ENCODE peak calls at places on chromosomes 13 and 19, in six cellular contexts. D is lower lobe of right lung, A is left lung, Y is endodermal cell, M is sigmoid colon, H is psoas muscle. B is an unnamed sample. For H3K9me3, the result is how much of the 10 kb centered on the place peaks cover.

GRCh38 chr19:45767410-45767880 is 1.6 kb downstream of the SIX5 start:
- DNase-seq in D (peak), A (peak), Y (peak), M (peak), H (peak), B (no peak)

GRCh38 chr13:60572855-60573254 is 175.8 kb downstream of the TDRD3 start:
- DNase-seq in D (no peak), A (no peak), Y (peak), M (no peak), H (no peak), B (no peak)

GRCh38 chr13:94656766-94657165 is 55.1 kb downstream of the GPR180 start:
- DNase-seq in D (no peak), A (no peak), Y (no peak), M (no peak), H (no peak), B (no peak)

GRCh38 chr19:55345818-55346724 is 6.4 kb downstream of the KMT5C start:
- DNase-seq in D (peak), A (no peak), Y (peak), M (no peak), H (peak), B (no peak)

GRCh38 chr13:38648912-38649311 is 38.0 kb upstream of the FREM2 start:
- DNase-seq in D (no peak), A (no peak), Y (no peak), M (no peak), H (no peak), B (no peak)

GRCh38 chr19:45569619-45570421 is 14.8 kb downstream of the OPA3 start:
- DNase-seq in D (peak), A (peak), Y (peak), M (no peak), H (peak), B (peak)

GRCh38 chr19:38213911-38214625 is 10.0 kb downstream of the DPF1 start:
- DNase-seq in D (no peak), A (no peak), Y (no peak), M (no peak), H (no peak), B (peak)

GRCh38 chr19:2887391-2887914 is 13.3 kb upstream of the ZNF57 start:
- DNase-seq in D (no peak), A (no peak), Y (peak), M (no peak), H (no peak), B (no peak)

GRCh38 chr13:48506092-48506701 is 26.7 kb downstream of the RCBTB2 start:
- DNase-seq in D (no peak), A (no peak), Y (no peak), M (no peak), H (no peak), B (no peak)

GRCh38 chr13:79946556-79946955 is 394.4 kb downstream of the SPRY2 start:
- DNase-seq in D (no peak), A (no peak), Y (no peak), M (no peak), H (no peak), B (no peak)

GRCh38 chr19:29324717-29325116 is 111.8 kb upstream of the UQCRFS1 start:
- DNase-seq in D (no peak), A (no peak), Y (no peak), M (peak), H (no peak), B (no peak)

GRCh38 chr19:37926255-37926654 is 19.2 kb downstream of the SIPA1L3 start:
- DNase-seq in D (no peak), A (no peak), Y (no peak), M (no peak), H (no peak), B (no peak)

GRCh38 chr19:47699360-47699917 is 13.8 kb upstream of the EHD2 start:
- DNase-seq in D (peak), A (no peak), Y (peak), M (no peak), H (no peak), B (no peak)

GRCh38 chr19:44808463-44809371 is at the start of gene BCAM:
- DNase-seq in D (peak), A (peak), Y (peak), M (peak), H (peak), B (no peak)

GRCh38 chr19:30215248-30215647 is 156.9 kb upstream of the ZNF536 start:
- DNase-seq in D (no peak), A (no peak), Y (no peak), M (no peak), H (no peak), B (no peak)

GRCh38 chr13:102870677-102871415 is 25.0 kb downstream of the ERCC5 start:
- DNase-seq in D (peak), A (peak), Y (peak), M (no peak), H (peak), B (peak)

GRCh38 chr13:109844396-109844795 is 58.0 kb upstream of the IRS2 start:
- DNase-seq in D (no peak), A (peak), Y (no peak), M (peak), H (no peak), B (no peak)

GRCh38 chr19:19491321-19492025 is 23.9 kb downstream of the TSSK6 start:
- DNase-seq in D (no peak), A (no peak), Y (no peak), M (no peak), H (peak), B (no peak)

GRCh38 chr19:7564866-7565265 is 29.3 kb downstream of the PNPLA6 start:
- DNase-seq in D (no peak), A (no peak), Y (no peak), M (no peak), H (no peak), B (no peak)

GRCh38 chr19:39390460-39390758 is 497 bp downstream of the PAF1 start:
- DNase-seq in D (no peak), A (no peak), Y (no peak), M (peak), H (no peak), B (peak)

GRCh38 chr13:44989941-44990340 is 603 bp downstream of the GPALPP1 start:
- DNase-seq in D (no peak), A (no peak), Y (peak), M (no peak), H (no peak), B (no peak)

GRCh38 chr19:1651548-1652394 is 644 bp downstream of the TCF3 start:
- DNase-seq in D (peak), A (no peak), Y (no peak), M (peak), H (peak), B (peak)

GRCh38 chr13:50650936-50651638 is 192.4 kb downstream of the DLEU7 start:
- DNase-seq in D (no peak), A (no peak), Y (no peak), M (no peak), H (no peak), B (no peak)

GRCh38 chr13:49869514-49869913 is 66.6 kb downstream of the SPRYD7 start:
- DNase-seq in D (no peak), A (no peak), Y (peak), M (no peak), H (no peak), B (no peak)

GRCh38 chr19:40416918-40417713 is 3.9 kb upstream of the PRX start:
- DNase-seq in D (peak), A (no peak), Y (peak), M (peak), H (peak), B (no peak)

GRCh38 chr13:31639443-31640163 is 99.7 kb upstream of the RXFP2 start:
- DNase-seq in D (no peak), A (no peak), Y (no peak), M (no peak), H (no peak), B (no peak)

GRCh38 chr13:29844441-29844840 is 6.0 kb downstream of the UBL3 start:
- DNase-seq in D (no peak), A (no peak), Y (no peak), M (no peak), H (no peak), B (no peak)

GRCh38 chr19:1863638-1864479 is 480 bp upstream of the KLF16 start:
- DNase-seq in D (peak), A (peak), Y (peak), M (peak), H (peak), B (peak)

GRCh38 chr19:50567882-50568281 is 353 bp downstream of the LRRC4B start:
- DNase-seq in D (no peak), A (no peak), Y (no peak), M (no peak), H (no peak), B (no peak)
- H3K4me3 ChIP-seq in D (no peak), A (no peak), Y (no peak), M (no peak), H (peak), B (no peak)

DNA sequence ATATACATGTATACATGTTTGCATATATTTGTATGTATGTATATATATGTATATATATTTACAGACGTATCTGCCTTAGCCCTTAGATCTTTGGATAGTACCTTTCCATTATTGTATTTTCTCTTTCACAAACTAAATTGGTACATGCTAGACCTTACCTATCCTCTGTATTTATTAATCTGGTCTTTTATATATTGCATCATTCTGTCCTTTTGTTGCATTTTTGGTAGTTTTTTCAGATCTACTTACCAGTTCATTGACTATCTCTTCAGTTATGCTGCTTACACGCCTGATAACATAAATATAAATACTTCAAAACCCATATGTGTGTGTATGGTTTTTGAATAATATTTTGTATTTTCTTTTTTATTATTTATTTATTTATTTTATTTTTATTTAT is 11.7 kb downstream of the ZNF613 start:
- DNase-seq in D (no peak), A (no peak), Y (no peak), M (no peak), H (no peak), B (no peak)
- H3K9me3 ChIP-seq in D (half or more), A (under half), Y (half or more), M (under half), H (half or more), B (half or more)

GRCh38 chr19:4013886-4014540 is 6.5 kb downstream of the PIAS4 start:
- DNase-seq in D (no peak), A (no peak), Y (no peak), M (peak), H (no peak), B (no peak)

GRCh38 chr19:4016903-4017638 is 9.5 kb downstream of the PIAS4 start:
- DNase-seq in D (no peak), A (no peak), Y (no peak), M (no peak), H (no peak), B (no peak)

GRCh38 chr19:4014541-4015491 is 7.3 kb downstream of the PIAS4 start:
- DNase-seq in D (no peak), A (no peak), Y (peak), M (peak), H (peak), B (peak)

GRCh38 chr19:4016486-4016885 is 8.9 kb downstream of the PIAS4 start:
- DNase-seq in D (no peak), A (no peak), Y (no peak), M (no peak), H (no peak), B (no peak)

GRCh38 chr19:4015705-4016402 is 8.3 kb downstream of the PIAS4 start:
- DNase-seq in D (no peak), A (no peak), Y (no peak), M (peak), H (peak), B (no peak)
- H3K4me3 ChIP-seq in D (peak), A (no peak), Y (no peak), M (no peak), H (peak), B (no peak)

DNA sequence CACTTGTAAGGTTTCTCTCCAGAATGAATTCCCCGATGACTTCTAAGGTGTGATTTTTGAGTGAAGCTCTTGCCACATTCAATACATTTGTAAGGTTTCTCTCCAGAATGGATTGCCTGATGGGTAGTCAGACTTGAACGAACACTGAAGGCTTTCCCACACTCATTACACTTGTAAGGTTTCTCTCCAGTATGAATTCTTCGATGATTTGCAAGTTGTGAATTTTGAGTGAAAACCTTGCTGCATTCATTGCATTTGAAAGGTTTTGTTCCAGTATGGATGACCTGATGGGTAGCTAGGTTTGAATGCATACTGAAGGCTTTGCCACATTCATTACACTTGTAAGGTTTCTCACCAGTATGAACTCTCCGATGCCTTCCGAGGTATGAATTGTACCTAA is 24.3 kb downstream of the ERVV-2 start:
- DNase-seq in D (no peak), A (no peak), Y (no peak), M (no peak), H (no peak), B (no peak)
- H3K9me3 ChIP-seq in D (half or more), A (under half), Y (half or more), M (under half), H (half or more), B (under half)

DNA sequence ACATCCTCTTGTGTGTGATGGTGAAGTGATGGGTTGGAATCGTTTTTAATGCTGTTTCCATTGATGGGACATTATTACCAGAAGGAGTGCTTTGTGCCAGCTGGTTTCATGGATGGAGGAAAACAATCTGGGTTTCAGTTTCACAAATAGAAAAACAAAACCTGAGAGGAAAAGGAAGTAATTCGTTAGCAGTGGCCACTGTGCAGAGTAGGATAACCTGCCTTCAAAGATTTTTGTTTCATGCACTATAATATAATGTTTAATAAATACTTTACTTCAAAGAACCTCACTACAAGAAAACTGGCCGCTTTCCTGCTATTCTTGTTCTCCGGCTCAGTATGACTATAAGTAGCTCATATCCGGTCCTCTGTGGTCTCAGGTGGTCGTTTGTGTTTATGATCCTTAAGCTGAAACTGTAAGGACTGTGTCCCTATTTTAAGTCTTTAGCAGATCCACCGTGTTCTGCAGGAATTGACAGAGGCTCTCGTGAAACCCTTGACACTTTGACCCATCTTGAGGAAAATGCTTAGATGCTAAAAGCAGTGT is 104.7 kb downstream of the GGACT start:
- DNase-seq in D (no peak), A (no peak), Y (no peak), M (no peak), H (no peak), B (no peak)
- H3K4me3 ChIP-seq in D (no peak), A (no peak), Y (no peak), M (no peak), H (no peak), B (no peak)

GRCh38 chr19:57559404-57560025 is at the start of gene ZNF550:
- DNase-seq in D (peak), A (peak), Y (peak), M (peak), H (peak), B (peak)

GRCh38 chr19:57566396-57567256 is 7.0 kb upstream of the ZNF550 start:
- DNase-seq in D (no peak), A (no peak), Y (peak), M (no peak), H (no peak), B (no peak)

GRCh38 chr19:57559008-57559403 is 657 bp downstream of the ZNF550 start:
- DNase-seq in D (peak), A (peak), Y (peak), M (no peak), H (no peak), B (no peak)

GRCh38 chr19:57560049-57560491 is 407 bp upstream of the ZNF550 start:
- DNase-seq in D (peak), A (no peak), Y (no peak), M (no peak), H (peak), B (no peak)

DNA sequence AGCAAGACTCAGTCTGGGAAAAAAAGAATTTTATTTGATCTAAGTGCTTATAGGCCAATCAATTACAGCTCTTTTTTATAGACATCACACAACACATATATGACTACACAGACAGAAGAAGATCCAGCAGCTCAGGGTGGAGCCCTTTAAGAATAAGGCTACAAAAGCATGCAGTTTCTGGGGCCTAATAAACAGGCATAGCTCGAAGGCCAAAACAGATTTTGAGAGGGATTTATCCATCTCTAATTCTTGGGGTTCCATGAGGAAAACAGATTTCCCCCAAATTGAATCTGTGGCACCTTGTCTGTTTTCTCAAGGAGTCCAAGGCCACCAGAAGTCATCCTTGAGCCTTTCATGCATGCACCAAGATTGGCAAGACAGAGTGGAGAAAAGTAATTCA is 3.9 kb upstream of the ZNF550 start:
- DNase-seq in D (no peak), A (no peak), Y (no peak), M (no peak), H (no peak), B (no peak)
- H3K9me3 ChIP-seq in D (half or more), A (under half), Y (half or more), M (under half), H (half or more), B (under half)

B was measured in CD8-positive, alpha-beta memory T cell.